ENCODE peak calls at places on chromosomes 12 and 14, in four cellular contexts. J is SK-N-SH, G is K562, Y is GM12878. C is an unnamed sample.

GRCh38 chr14:23164949-23165348 is 18.5 kb downstream of the SLC7A8 start:
- DNase-seq in Y (no peak), J (no peak), G (no peak), C (no peak)

GRCh38 chr14:101353422-101353821 is 207.9 kb upstream of the DIO3 start:
- DNase-seq in G (no peak), J (no peak), Y (no peak), C (no peak)

GRCh38 chr14:32635103-32635719 is 303.5 kb upstream of the NPAS3 start:
- DNase-seq in J (no peak), Y (no peak), G (no peak), C (peak)

GRCh38 chr12:85951823-85952222 is 77.7 kb downstream of the NTS start:
- DNase-seq in J (peak), G (no peak), Y (no peak), C (peak)

GRCh38 chr12:57459750-57460400 is at the start of gene GLI1:
- DNase-seq in G (no peak), J (peak), Y (no peak), C (peak)

GRCh38 chr12:121811434-121812319 is 7.9 kb downstream of the SETD1B start:
- DNase-seq in G (peak), Y (no peak), J (peak), C (peak)

GRCh38 chr12:59737725-59738463 is 142.1 kb downstream of the SLC16A7 start:
- DNase-seq in Y (no peak), G (no peak), J (no peak), C (peak)

GRCh38 chr12:66514581-66514980 is 164.3 kb downstream of the GRIP1 start:
- DNase-seq in Y (no peak), J (no peak), G (no peak), C (no peak)

GRCh38 chr12:7021956-7022355 is 3.7 kb upstream of the LPCAT3 start:
- DNase-seq in Y (no peak), G (no peak), J (no peak), C (no peak)

GRCh38 chr12:99605-100004 is 33.0 kb downstream of the IQSEC3 start:
- DNase-seq in Y (no peak), J (no peak), G (no peak), C (peak)

GRCh38 chr12:139585-139984 is 73.0 kb downstream of the IQSEC3 start:
- DNase-seq in G (no peak), Y (no peak), J (no peak), C (peak)

GRCh38 chr12:100553851-100554404 is 19.6 kb upstream of the GAS2L3 start:
- DNase-seq in G (no peak), Y (no peak), J (no peak), C (peak)

GRCh38 chr14:90281261-90281660 is 24.9 kb downstream of the PSMC1 start:
- DNase-seq in Y (no peak), G (no peak), J (no peak), C (peak)

GRCh38 chr14:21467620-21468019 is 9.1 kb downstream of the RAB2B start:
- DNase-seq in G (no peak), Y (no peak), J (no peak), C (peak)

GRCh38 chr14:91038439-91038838 is 22.0 kb downstream of the RPS6KA5 start:
- DNase-seq in Y (no peak), G (peak), J (no peak), C (no peak)

GRCh38 chr12:1398673-1399072 is 195.7 kb downstream of the FBXL14 start:
- DNase-seq in G (peak), Y (no peak), J (no peak), C (peak)

GRCh38 chr12:57154804-57155434 is 7.5 kb upstream of the LRP1-AS start:
- DNase-seq in G (no peak), J (no peak), Y (no peak), C (no peak)

GRCh38 chr12:98752726-98753125 is 107.6 kb downstream of the APAF1 start:
- DNase-seq in G (peak), Y (no peak), J (no peak), C (peak)

GRCh38 chr14:61184117-61184516 is 97.0 kb downstream of the TMEM30B start:
- DNase-seq in Y (no peak), G (no peak), J (no peak), C (peak)

GRCh38 chr12:130953783-130954543 is at the start of gene ADGRD1:
- DNase-seq in Y (no peak), G (peak), J (no peak), C (peak)

GRCh38 chr12:63995512-63995911 is 151.0 kb downstream of the SRGAP1 start:
- DNase-seq in J (no peak), Y (no peak), G (no peak), C (no peak)

GRCh38 chr14:73754911-73755360 is 40.8 kb upstream of the PNMA1 start:
- DNase-seq in Y (no peak), G (no peak), J (peak), C (peak)

GRCh38 chr14:22829661-22830328 is at the start of gene MRPL52:
- DNase-seq in G (peak), J (peak), Y (no peak), C (peak)

GRCh38 chr14:28975084-28975483 is 208.5 kb downstream of the FOXG1 start:
- DNase-seq in Y (no peak), J (no peak), G (no peak), C (no peak)

GRCh38 chr14:43005807-43006206 is 1399.1 kb downstream of the LRFN5 start:
- DNase-seq in G (no peak), J (no peak), Y (no peak), C (peak)

GRCh38 chr12:73384592-73384991 is 1112.4 kb downstream of the TRHDE start:
- DNase-seq in J (no peak), G (no peak), Y (no peak), C (no peak)

GRCh38 chr12:42725839-42726238 is 136.3 kb upstream of the PRICKLE1 start:
- DNase-seq in G (no peak), J (no peak), Y (no peak), C (peak)

GRCh38 chr14:61355892-61356325 is 34.5 kb downstream of the PRKCH start:
- DNase-seq in G (no peak), Y (no peak), J (no peak), C (peak)

GRCh38 chr12:80419660-80420059 is 24.4 kb upstream of the PTPRQ start:
- DNase-seq in G (no peak), Y (no peak), J (no peak), C (peak)

GRCh38 chr14:65153101-65153500 is 50.8 kb upstream of the MAX start:
- DNase-seq in Y (no peak), J (no peak), G (no peak), C (no peak)
- TF ChIP-seq RCOR1 in Y (no peak), J (no peak), G (no peak), C (no peak)

DNA sequence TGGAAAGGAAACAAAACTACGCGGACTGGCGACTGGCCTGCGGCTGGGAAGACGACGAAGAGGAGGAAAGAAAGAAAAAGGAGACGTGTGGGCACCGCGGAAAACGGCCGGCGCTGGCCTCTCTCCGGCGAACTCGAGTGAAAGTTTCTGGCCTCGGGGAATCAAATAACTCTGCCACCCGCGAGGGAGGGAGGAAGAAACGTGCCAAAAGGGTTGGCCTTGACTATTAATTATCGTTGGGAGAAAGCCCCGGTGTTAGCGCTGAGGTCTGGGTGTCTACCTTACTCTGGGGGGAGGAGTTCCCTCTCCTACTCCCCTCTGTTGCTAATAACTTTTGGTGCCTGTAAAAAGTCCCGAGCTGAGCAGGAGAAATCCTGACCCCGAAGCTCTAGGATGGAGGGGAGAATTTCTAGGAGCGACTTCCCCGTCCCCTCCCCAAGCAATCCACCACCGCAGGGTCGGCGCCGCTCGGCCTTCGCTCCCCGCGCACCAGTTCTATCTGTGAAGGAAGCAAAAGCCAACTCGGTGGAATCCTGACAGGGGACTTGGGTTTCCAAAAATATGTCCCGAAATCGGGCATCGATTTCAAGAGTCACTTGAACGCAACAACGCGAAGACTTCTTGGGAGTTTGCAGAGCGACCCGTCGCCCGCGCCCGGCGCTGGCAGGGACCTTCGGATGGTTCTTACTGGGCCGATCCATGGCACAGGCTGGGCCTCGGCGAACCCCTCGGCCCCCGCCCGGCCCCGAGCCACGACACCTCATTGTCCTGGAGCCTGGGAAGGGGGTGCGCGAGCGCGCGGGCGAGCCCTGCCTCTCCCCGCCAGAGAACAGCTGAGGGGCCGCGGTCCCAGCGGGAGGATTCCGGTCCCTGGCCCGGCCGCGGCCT is 1.7 kb downstream of the OTX2 start:
- DNase-seq in Y (no peak), J (no peak), G (no peak), C (no peak)
- H2AFZ ChIP-seq in Y (no peak), J (peak), G (no peak), C (no peak)

GRCh38 chr12:27583057-27583797 is 59.2 kb downstream of the PPFIBP1 start:
- DNase-seq in Y (no peak), J (no peak), G (no peak), C (peak)

GRCh38 chr12:27578689-27579372 is 54.8 kb downstream of the PPFIBP1 start:
- DNase-seq in J (no peak), G (no peak), Y (no peak), C (no peak)

GRCh38 chr12:27583981-27584380 is 60.0 kb downstream of the PPFIBP1 start:
- DNase-seq in G (no peak), Y (no peak), J (no peak), C (no peak)

GRCh38 chr12:27577688-27578087 is 53.7 kb downstream of the PPFIBP1 start:
- DNase-seq in Y (no peak), J (no peak), G (no peak), C (no peak)

DNA sequence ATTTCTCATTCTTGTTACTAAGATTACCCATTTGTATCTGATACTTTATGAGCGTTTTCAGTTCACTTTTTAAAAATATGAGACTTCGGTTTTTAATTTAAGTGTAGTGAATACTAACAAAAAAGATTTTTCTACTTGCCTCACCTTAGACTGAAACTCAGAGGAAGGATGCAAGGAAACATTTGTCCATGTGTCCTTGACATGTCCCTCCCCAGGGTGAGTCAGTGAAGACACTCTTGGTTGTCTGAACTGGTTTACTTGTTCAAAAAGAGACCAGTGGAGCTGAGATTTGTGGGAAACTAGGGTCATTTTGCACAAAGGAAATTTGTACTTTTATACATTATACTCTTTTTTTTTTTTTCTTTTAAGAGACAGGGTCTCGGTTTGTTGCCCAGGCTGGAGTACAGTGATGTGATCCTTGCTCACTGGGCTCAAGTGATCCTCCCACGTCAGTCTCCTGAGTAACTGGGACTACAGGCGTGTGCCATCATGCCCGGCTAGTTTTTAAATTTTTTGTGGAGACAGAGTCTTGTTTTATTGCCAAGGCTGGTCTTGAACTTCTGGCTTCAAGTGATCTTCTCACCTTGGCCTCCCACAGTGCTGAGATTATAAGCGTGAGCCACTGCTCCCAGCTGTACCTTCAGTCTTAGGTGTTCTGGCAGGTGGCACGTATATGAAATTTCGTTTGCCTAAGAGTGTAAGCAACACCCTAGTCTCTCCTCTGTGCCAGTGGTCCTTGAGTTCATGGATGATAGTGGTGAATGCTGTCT is 56.7 kb downstream of the PPFIBP1 start:
- DNase-seq in G (no peak), J (no peak), Y (no peak), C (no peak)
- TF ChIP-seq RCOR1 in G (no peak), J (no peak), Y (no peak), C (no peak)

GRCh38 chr12:128986957-128987356 is 133.7 kb downstream of the GLT1D1 start:
- DNase-seq in J (no peak), Y (no peak), G (no peak), C (no peak)
- H2AFZ ChIP-seq in J (no peak), Y (no peak), G (no peak), C (no peak)

GRCh38 chr14:76490735-76491134 is 114.8 kb downstream of the ESRRB start:
- DNase-seq in G (no peak), Y (peak), J (no peak), C (no peak)
- TF ChIP-seq RCOR1 in G (no peak), Y (no peak), J (no peak), C (no peak)

DNA sequence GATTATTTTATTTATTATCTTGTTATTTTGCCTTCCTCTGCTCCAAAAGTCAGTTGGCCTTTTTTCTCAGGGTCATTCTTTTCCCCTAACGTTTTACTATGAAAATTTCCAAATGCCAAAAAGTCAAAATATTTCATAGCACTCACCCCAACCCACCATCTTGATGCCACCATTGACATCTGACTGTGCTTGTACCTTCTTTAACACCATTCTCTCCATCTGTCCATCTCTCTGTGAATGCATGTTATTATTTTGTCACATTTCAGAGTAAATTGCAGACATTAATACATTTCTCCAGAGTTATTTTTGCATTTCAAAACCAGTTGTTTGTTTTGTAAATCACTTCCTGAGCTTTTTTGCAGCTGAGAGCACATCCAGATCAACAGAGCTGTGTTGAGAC is 38.6 kb downstream of the FOXN4 start:
- DNase-seq in Y (no peak), G (no peak), J (no peak), C (no peak)
- H2AFZ ChIP-seq in Y (no peak), G (no peak), J (no peak), C (no peak)

GRCh38 chr12:91613223-91613779 is 430.7 kb upstream of the DCN start:
- DNase-seq in G (no peak), Y (no peak), J (no peak), C (no peak)

GRCh38 chr12:91606662-91607377 is 424.2 kb upstream of the DCN start:
- DNase-seq in J (no peak), G (no peak), Y (no peak), C (no peak)

GRCh38 chr12:91608562-91608961 is 425.9 kb upstream of the DCN start:
- DNase-seq in G (no peak), Y (no peak), J (no peak), C (no peak)

GRCh38 chr12:91609283-91609682 is 426.7 kb upstream of the DCN start:
- DNase-seq in J (no peak), G (peak), Y (no peak), C (no peak)

DNA sequence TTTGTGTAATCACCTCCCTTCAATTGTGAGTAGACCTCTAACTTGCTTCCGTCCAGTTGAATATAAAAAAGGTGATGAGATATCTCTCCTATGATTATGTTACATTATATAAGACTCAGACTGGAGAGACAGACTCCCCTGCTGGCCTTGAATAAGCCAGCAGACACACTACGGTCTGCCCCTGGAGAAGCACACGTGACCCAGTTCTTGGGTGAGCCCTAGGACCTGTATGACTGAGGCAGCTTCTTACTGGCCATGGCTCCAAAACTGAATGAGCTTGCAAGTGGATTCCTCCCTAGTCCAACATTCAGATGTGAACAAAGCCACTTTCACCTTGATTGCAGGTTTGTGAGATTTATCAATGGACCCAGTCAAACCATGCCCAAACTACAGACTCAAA is 427.9 kb upstream of the DCN start:
- DNase-seq in G (peak), Y (no peak), J (no peak), C (no peak)
- TF ChIP-seq RCOR1 in G (no peak), Y (no peak), J (no peak), C (no peak)

GRCh38 chr14:56271988-56272387 is 153.8 kb downstream of the PELI2 start:
- DNase-seq in Y (no peak), G (no peak), J (no peak), C (peak)
- H2AFZ ChIP-seq in Y (no peak), G (no peak), J (peak), C (no peak)

GRCh38 chr14:37669242-37669641 is 73.8 kb downstream of the TTC6 start:
- DNase-seq in J (no peak), G (no peak), Y (no peak), C (no peak)

GRCh38 chr14:37665951-37666350 is 70.5 kb downstream of the TTC6 start:
- DNase-seq in Y (no peak), G (no peak), J (no peak), C (no peak)

GRCh38 chr14:37673439-37673838 is 78.0 kb downstream of the TTC6 start:
- DNase-seq in J (no peak), Y (no peak), G (no peak), C (no peak)

GRCh38 chr14:37665479-37665878 is 70.0 kb downstream of the TTC6 start:
- DNase-seq in J (no peak), Y (no peak), G (no peak), C (no peak)

DNA sequence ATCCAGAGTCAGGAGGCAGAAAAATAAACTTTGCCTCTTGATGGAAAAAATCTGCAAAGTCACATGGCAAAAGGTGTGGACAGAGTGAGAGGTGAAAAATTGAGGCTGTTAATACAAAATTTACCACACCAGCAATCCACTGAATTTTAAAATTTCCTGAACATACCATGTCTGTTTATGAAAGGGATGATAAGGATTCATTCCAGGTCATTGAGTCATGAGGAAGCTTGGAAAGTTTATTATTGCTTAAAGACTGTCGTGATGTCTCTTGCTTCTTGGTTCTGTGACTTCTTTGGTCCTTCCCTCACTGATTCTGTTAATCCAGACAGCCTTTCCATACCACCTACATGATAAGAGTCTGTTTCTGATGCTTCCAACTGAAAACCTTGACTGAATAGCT is 73.2 kb downstream of the TTC6 start:
- DNase-seq in G (no peak), J (no peak), Y (no peak), C (peak)
- TF ChIP-seq RCOR1 in G (no peak), J (no peak), Y (no peak), C (no peak)

DNA sequence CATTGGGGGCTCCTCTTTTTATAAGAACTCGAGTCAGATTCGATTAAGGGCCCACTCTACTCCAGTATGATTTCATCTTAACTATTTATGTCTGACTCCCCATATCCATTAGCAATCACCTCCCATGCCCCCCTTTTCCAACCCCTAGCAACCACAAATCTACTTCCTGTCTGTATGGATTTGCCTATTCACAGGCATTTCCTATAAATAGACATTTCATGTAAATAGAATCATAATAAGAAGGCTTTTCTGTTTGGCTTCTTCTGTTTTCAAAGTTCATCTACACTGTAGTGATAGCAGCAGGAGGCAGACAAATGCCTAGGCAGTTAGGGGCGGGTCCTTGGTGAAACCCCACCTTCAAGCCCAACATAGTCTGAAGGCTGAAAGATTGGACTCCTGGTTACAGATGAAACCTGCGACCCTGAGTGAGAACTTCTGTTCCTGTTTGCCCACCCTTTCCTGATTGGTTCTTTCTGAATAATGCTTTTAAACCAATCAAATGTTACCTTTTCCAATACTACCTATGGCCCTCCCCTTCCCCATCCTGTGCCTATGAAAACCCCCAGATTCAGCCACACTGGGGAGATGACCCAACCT is 62.1 kb upstream of the HECTD1 start:
- DNase-seq in J (no peak), Y (no peak), G (no peak), C (peak)
- H2AFZ ChIP-seq in J (no peak), Y (no peak), G (no peak), C (peak)